ENCODE peak calls at places on chromosome 13, in five cellular contexts. One of them, this sample, is unnamed.

GRCh38 chr13:34678154-34678553 is 263.9 kb upstream of the NBEA start:
- DNase-seq in tibial nerve: no peak
- DNase-seq in hepatocyte: no peak
- DNase-seq in CD4-positive, alpha-beta T cell: no peak
- DNase-seq in testis: no peak
- DNase-seq in this sample: peak; percentile 13

GRCh38 chr13:95156208-95156607 is 145.0 kb downstream of the ABCC4 start:
- DNase-seq in tibial nerve: no peak
- DNase-seq in hepatocyte: no peak
- DNase-seq in CD4-positive, alpha-beta T cell: no peak
- DNase-seq in testis: no peak
- DNase-seq in this sample: peak; percentile 6

GRCh38 chr13:93227280-93227905 is 786 bp downstream of the GPC6 start:
- DNase-seq in tibial nerve: peak; percentile 16
- DNase-seq in hepatocyte: peak; percentile 69
- DNase-seq in CD4-positive, alpha-beta T cell: no peak
- DNase-seq in testis: peak; percentile 33
- DNase-seq in this sample: no peak

GRCh38 chr13:20274466-20274865 is 42.3 kb upstream of the GJB6 start:
- DNase-seq in tibial nerve: no peak
- DNase-seq in hepatocyte: no peak
- DNase-seq in CD4-positive, alpha-beta T cell: no peak
- DNase-seq in testis: no peak
- DNase-seq in this sample: peak; percentile 57

GRCh38 chr13:87821512-87821911 is 150.3 kb downstream of the SLITRK5 start:
- DNase-seq in tibial nerve: no peak
- DNase-seq in hepatocyte: no peak
- DNase-seq in CD4-positive, alpha-beta T cell: no peak
- DNase-seq in testis: no peak
- DNase-seq in this sample: no peak

GRCh38 chr13:78610381-78610883 is 7.1 kb upstream of the POU4F1 start:
- DNase-seq in tibial nerve: no peak
- DNase-seq in hepatocyte: no peak
- DNase-seq in CD4-positive, alpha-beta T cell: no peak
- DNase-seq in testis: no peak
- DNase-seq in this sample: no peak

GRCh38 chr13:98484289-98485219 is 92.4 kb downstream of the STK24 start:
- DNase-seq in tibial nerve: no peak
- DNase-seq in hepatocyte: peak; percentile 91
- DNase-seq in CD4-positive, alpha-beta T cell: peak; percentile 65
- DNase-seq in testis: peak; percentile 53
- DNase-seq in this sample: peak; percentile 98

GRCh38 chr13:37023871-37024270 is 23.3 kb downstream of the EXOSC8 start:
- DNase-seq in tibial nerve: no peak
- DNase-seq in hepatocyte: peak; percentile 9
- DNase-seq in CD4-positive, alpha-beta T cell: no peak
- DNase-seq in testis: no peak
- DNase-seq in this sample: peak; percentile 13

GRCh38 chr13:65456150-65456912 is 1773.8 kb downstream of the PCDH9 start:
- DNase-seq in tibial nerve: no peak
- DNase-seq in hepatocyte: no peak
- DNase-seq in CD4-positive, alpha-beta T cell: no peak
- DNase-seq in testis: no peak
- DNase-seq in this sample: no peak

GRCh38 chr13:31885994-31886393 is 145.6 kb upstream of the FRY start:
- DNase-seq in tibial nerve: no peak
- DNase-seq in hepatocyte: no peak
- DNase-seq in CD4-positive, alpha-beta T cell: no peak
- DNase-seq in testis: no peak
- DNase-seq in this sample: no peak

GRCh38 chr13:82647540-82647939 is 1234.7 kb downstream of the SLITRK1 start:
- DNase-seq in tibial nerve: no peak
- DNase-seq in hepatocyte: no peak
- DNase-seq in CD4-positive, alpha-beta T cell: no peak
- DNase-seq in testis: no peak
- DNase-seq in this sample: no peak

GRCh38 chr13:72556945-72557344 is 170.5 kb downstream of the MZT1 start:
- DNase-seq in tibial nerve: no peak
- DNase-seq in hepatocyte: no peak
- DNase-seq in CD4-positive, alpha-beta T cell: no peak
- DNase-seq in testis: no peak
- DNase-seq in this sample: peak; percentile 5

GRCh38 chr13:107373551-107373950 is 805.6 kb upstream of the ARGLU1 start:
- DNase-seq in tibial nerve: no peak
- DNase-seq in hepatocyte: peak; percentile 53
- DNase-seq in CD4-positive, alpha-beta T cell: no peak
- DNase-seq in testis: no peak
- DNase-seq in this sample: peak; percentile 2

GRCh38 chr13:45718063-45718462 is 15.9 kb downstream of the CBY2 start:
- DNase-seq in tibial nerve: no peak
- DNase-seq in hepatocyte: peak; percentile 25
- DNase-seq in CD4-positive, alpha-beta T cell: no peak
- DNase-seq in testis: no peak
- DNase-seq in this sample: no peak

GRCh38 chr13:100517135-100517534 is 71.5 kb downstream of the GGACT start:
- DNase-seq in tibial nerve: no peak
- DNase-seq in hepatocyte: peak; percentile 66
- DNase-seq in CD4-positive, alpha-beta T cell: no peak
- DNase-seq in testis: no peak
- DNase-seq in this sample: no peak

GRCh38 chr13:105341256-105341655 is 1194.2 kb downstream of the EFNB2 start:
- DNase-seq in tibial nerve: no peak
- DNase-seq in hepatocyte: no peak
- DNase-seq in CD4-positive, alpha-beta T cell: no peak
- DNase-seq in testis: no peak
- DNase-seq in this sample: no peak

GRCh38 chr13:90717451-90717936 is 630.0 kb upstream of the MIR17HG start:
- DNase-seq in tibial nerve: no peak
- DNase-seq in hepatocyte: peak; percentile 45
- DNase-seq in CD4-positive, alpha-beta T cell: no peak
- DNase-seq in testis: no peak
- DNase-seq in this sample: peak; percentile 56

GRCh38 chr13:46369506-46370268 is 17.4 kb downstream of the RUBCNL start:
- DNase-seq in tibial nerve: no peak
- DNase-seq in hepatocyte: peak; percentile 27
- DNase-seq in CD4-positive, alpha-beta T cell: no peak
- DNase-seq in testis: no peak
- DNase-seq in this sample: no peak

GRCh38 chr13:44117351-44117750 is 237.6 kb downstream of the LACC1 start:
- DNase-seq in tibial nerve: no peak
- DNase-seq in hepatocyte: peak; percentile 21
- DNase-seq in CD4-positive, alpha-beta T cell: no peak
- DNase-seq in testis: no peak
- DNase-seq in this sample: no peak

GRCh38 chr13:98972627-98973026 is 5.2 kb downstream of the DOCK9 start:
- DNase-seq in tibial nerve: no peak
- DNase-seq in hepatocyte: no peak
- DNase-seq in CD4-positive, alpha-beta T cell: no peak
- DNase-seq in testis: no peak
- DNase-seq in this sample: peak; percentile 17

DNA sequence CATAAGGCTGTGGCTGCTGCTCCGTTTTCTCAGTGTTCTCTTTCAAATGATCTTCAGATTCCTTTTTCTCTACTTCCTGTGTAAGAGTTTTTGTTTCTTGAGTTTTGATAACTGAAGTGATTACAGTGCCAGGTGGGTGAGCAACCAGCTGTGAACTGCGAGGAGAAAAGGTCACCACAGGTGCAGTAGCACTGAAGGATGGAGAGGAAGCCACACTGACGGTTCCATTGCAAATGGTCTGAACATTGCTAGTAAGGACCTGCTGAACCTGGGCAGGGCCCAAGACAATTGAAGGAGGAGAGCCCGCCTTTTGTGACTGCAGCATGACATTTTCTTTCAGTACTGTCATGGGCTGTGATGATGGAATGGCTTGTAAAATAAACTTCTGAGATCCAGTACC is 85.6 kb downstream of the ELF1 start:
- DNase-seq in tibial nerve: no peak
- DNase-seq in hepatocyte: no peak
- DNase-seq in CD4-positive, alpha-beta T cell: no peak
- DNase-seq in testis: no peak
- DNase-seq in this sample: no peak
- H3K27ac ChIP-seq in tibial nerve: no peak overlapping the region
- H3K27ac ChIP-seq in hepatocyte: no peak overlapping the region
- H3K27ac ChIP-seq in CD4-positive, alpha-beta T cell: no peak overlapping the region
- H3K27ac ChIP-seq in testis: peak overlapping the region; percentile 41
- H3K27ac ChIP-seq in this sample: no peak overlapping the region

DNA sequence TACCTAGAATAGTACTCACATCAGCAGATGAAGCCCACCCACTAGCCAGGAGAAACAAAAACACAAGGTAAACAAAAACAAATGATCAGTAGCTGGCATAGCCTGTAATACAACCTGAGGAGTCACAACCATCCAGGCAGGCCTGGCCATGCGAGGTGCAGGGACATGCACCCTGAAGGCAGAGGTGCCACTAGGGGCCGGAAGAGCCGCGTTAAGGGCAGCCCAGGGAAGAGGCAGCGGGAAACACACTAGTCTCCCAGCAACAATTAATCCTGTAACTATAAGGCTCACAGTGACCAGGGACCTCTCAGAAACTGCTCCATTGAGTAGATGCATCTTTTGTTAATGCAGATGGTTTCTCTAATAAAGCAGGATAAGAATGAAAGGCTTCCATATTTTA is 28.9 kb downstream of the ANKRD10 start:
- DNase-seq in tibial nerve: no peak
- DNase-seq in hepatocyte: no peak
- DNase-seq in CD4-positive, alpha-beta T cell: no peak
- DNase-seq in testis: no peak
- DNase-seq in this sample: no peak
- TF ChIP-seq CTCF in tibial nerve: no peak
- TF ChIP-seq CTCF in hepatocyte: no peak
- TF ChIP-seq CTCF in CD4-positive, alpha-beta T cell: no peak
- TF ChIP-seq CTCF in testis: no peak
- TF ChIP-seq CTCF in this sample: no peak

GRCh38 chr13:28743499-28744083 is 24.8 kb upstream of the SLC46A3 start:
- DNase-seq in tibial nerve: no peak
- DNase-seq in hepatocyte: no peak
- DNase-seq in CD4-positive, alpha-beta T cell: no peak
- DNase-seq in testis: no peak
- DNase-seq in this sample: no peak

GRCh38 chr13:28744091-28744536 is 25.3 kb upstream of the SLC46A3 start:
- DNase-seq in tibial nerve: no peak
- DNase-seq in hepatocyte: no peak
- DNase-seq in CD4-positive, alpha-beta T cell: no peak
- DNase-seq in testis: no peak
- DNase-seq in this sample: no peak

GRCh38 chr13:28744656-28745055 is 25.9 kb upstream of the SLC46A3 start:
- DNase-seq in tibial nerve: no peak
- DNase-seq in hepatocyte: no peak
- DNase-seq in CD4-positive, alpha-beta T cell: no peak
- DNase-seq in testis: no peak
- DNase-seq in this sample: no peak

GRCh38 chr13:28741080-28741479 is 22.3 kb upstream of the SLC46A3 start:
- DNase-seq in tibial nerve: no peak
- DNase-seq in hepatocyte: no peak
- DNase-seq in CD4-positive, alpha-beta T cell: no peak
- DNase-seq in testis: no peak
- DNase-seq in this sample: no peak

GRCh38 chr13:28743045-28743444 is 24.3 kb upstream of the SLC46A3 start:
- DNase-seq in tibial nerve: no peak
- DNase-seq in hepatocyte: no peak
- DNase-seq in CD4-positive, alpha-beta T cell: no peak
- DNase-seq in testis: no peak
- DNase-seq in this sample: no peak
- H3K27ac ChIP-seq in tibial nerve: no peak overlapping the region
- H3K27ac ChIP-seq in hepatocyte: no peak overlapping the region
- H3K27ac ChIP-seq in CD4-positive, alpha-beta T cell: no peak overlapping the region
- H3K27ac ChIP-seq in testis: no peak overlapping the region
- H3K27ac ChIP-seq in this sample: no peak overlapping the region

DNA sequence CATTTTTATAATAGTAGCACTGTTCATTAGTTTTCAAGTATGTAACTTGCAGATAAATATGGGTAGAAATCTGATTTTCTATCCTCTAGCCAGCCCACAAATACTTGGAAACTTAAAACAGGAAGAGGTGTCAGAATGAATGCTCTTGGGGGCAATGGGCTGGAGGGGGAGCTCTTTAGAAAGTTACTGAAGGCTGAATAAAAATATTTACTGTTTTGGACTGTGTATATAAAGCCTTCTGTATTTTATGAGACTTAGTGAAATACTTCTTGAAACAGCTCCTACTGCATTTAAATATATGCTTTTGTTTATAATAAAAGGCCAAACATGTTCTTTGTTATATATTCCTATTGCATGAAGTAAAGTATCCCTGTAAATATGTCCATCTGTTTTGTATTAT is 138.8 kb downstream of the RGCC start:
- DNase-seq in tibial nerve: no peak
- DNase-seq in hepatocyte: no peak
- DNase-seq in CD4-positive, alpha-beta T cell: no peak
- DNase-seq in testis: no peak
- DNase-seq in this sample: no peak
- TF ChIP-seq CTCF in tibial nerve: no peak
- TF ChIP-seq CTCF in hepatocyte: peak; percentile 34
- TF ChIP-seq CTCF in CD4-positive, alpha-beta T cell: no peak
- TF ChIP-seq CTCF in testis: no peak
- TF ChIP-seq CTCF in this sample: no peak

GRCh38 chr13:67619346-67619745 is 389.2 kb upstream of the PCDH9 start:
- DNase-seq in tibial nerve: no peak
- DNase-seq in hepatocyte: no peak
- DNase-seq in CD4-positive, alpha-beta T cell: no peak
- DNase-seq in testis: no peak
- DNase-seq in this sample: no peak

GRCh38 chr13:67619987-67620386 is 389.9 kb upstream of the PCDH9 start:
- DNase-seq in tibial nerve: no peak
- DNase-seq in hepatocyte: peak; percentile 4
- DNase-seq in CD4-positive, alpha-beta T cell: no peak
- DNase-seq in testis: no peak
- DNase-seq in this sample: no peak

GRCh38 chr13:67614577-67614976 is 384.4 kb upstream of the PCDH9 start:
- DNase-seq in tibial nerve: no peak
- DNase-seq in hepatocyte: no peak
- DNase-seq in CD4-positive, alpha-beta T cell: no peak
- DNase-seq in testis: no peak
- DNase-seq in this sample: no peak

DNA sequence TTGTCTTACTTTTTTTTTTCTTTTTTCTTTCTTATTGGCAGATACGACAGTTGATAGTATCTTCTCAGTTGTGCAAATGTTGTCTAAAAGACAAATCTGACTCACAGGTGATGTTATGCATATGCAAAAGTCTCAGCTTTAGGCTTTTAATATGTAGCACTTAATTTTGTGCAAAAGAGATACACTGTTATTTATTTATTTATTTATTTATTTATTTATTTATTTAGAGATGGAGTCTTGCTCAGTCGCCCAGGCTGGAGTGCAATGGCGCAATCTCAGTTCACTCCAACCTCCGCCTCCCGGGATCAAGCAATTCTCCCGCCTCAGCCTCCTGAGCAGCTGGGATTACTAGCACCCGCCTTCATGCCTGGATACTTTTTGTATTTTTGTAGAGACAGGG is 383.9 kb upstream of the PCDH9 start:
- DNase-seq in tibial nerve: no peak
- DNase-seq in hepatocyte: no peak
- DNase-seq in CD4-positive, alpha-beta T cell: no peak
- DNase-seq in testis: no peak
- DNase-seq in this sample: no peak
- H3K27ac ChIP-seq in tibial nerve: no peak overlapping the region
- H3K27ac ChIP-seq in hepatocyte: no peak overlapping the region
- H3K27ac ChIP-seq in CD4-positive, alpha-beta T cell: no peak overlapping the region
- H3K27ac ChIP-seq in testis: no peak overlapping the region
- H3K27ac ChIP-seq in this sample: no peak overlapping the region

GRCh38 chr13:112968910-112969691 is at the start of gene MCF2L:
- DNase-seq in tibial nerve: no peak
- DNase-seq in hepatocyte: peak; percentile 80
- DNase-seq in CD4-positive, alpha-beta T cell: peak; percentile 66
- DNase-seq in testis: peak; percentile 59
- DNase-seq in this sample: no peak
- TF ChIP-seq CTCF in tibial nerve: no peak
- TF ChIP-seq CTCF in hepatocyte: peak; percentile 50
- TF ChIP-seq CTCF in CD4-positive, alpha-beta T cell: no peak
- TF ChIP-seq CTCF in testis: peak; percentile 26
- TF ChIP-seq CTCF in this sample: no peak